ENCODE peak calls at places on chromosomes 6 and 20, in eight cellular contexts. One of them, this sample, is unnamed.

GRCh38 chr20:51562334-51563140 is 20.0 kb upstream of the NFATC2 start:
- DNase-seq in prostate gland: peak; percentile 68
- DNase-seq in CD4-positive, alpha-beta memory T cell: peak; percentile 34
- DNase-seq in colonic mucosa: peak; percentile 66
- DNase-seq in vagina: no peak
- DNase-seq in HT1080: peak; percentile 83
- DNase-seq in AG08395: peak; percentile 88
- DNase-seq in NCI-H1694 treated with DMSO at 0.1 percent for 48 hours: no peak
- DNase-seq in this sample: peak; percentile 95

GRCh38 chr6:117483004-117483644 is 650 bp downstream of the DCBLD1 start:
- DNase-seq in CD4-positive, alpha-beta memory T cell: no peak
- DNase-seq in vagina: no peak
- DNase-seq in AG08395: peak; percentile 63
- DNase-seq in colonic mucosa: peak; percentile 68
- DNase-seq in HT1080: peak; percentile 54
- DNase-seq in NCI-H1694 treated with DMSO at 0.1 percent for 48 hours: peak; percentile 69
- DNase-seq in prostate gland: peak; percentile 33
- DNase-seq in this sample: no peak

GRCh38 chr6:12637960-12638641 is 78.5 kb upstream of the PHACTR1 start:
- DNase-seq in colonic mucosa: peak; percentile 34
- DNase-seq in HT1080: peak; percentile 88
- DNase-seq in CD4-positive, alpha-beta memory T cell: no peak
- DNase-seq in NCI-H1694 treated with DMSO at 0.1 percent for 48 hours: no peak
- DNase-seq in prostate gland: peak; percentile 11
- DNase-seq in vagina: no peak
- DNase-seq in AG08395: peak; percentile 67
- DNase-seq in this sample: peak; percentile 24

GRCh38 chr6:2502998-2503674 is 247.6 kb downstream of the MYLK4 start:
- DNase-seq in vagina: no peak
- DNase-seq in colonic mucosa: no peak
- DNase-seq in CD4-positive, alpha-beta memory T cell: no peak
- DNase-seq in prostate gland: no peak
- DNase-seq in AG08395: no peak
- DNase-seq in NCI-H1694 treated with DMSO at 0.1 percent for 48 hours: no peak
- DNase-seq in HT1080: no peak
- DNase-seq in this sample: no peak

GRCh38 chr6:149499066-149499465 is 14.3 kb upstream of the ZC3H12D start:
- DNase-seq in colonic mucosa: peak; percentile 45
- DNase-seq in CD4-positive, alpha-beta memory T cell: no peak
- DNase-seq in vagina: no peak
- DNase-seq in AG08395: peak; percentile 15
- DNase-seq in prostate gland: no peak
- DNase-seq in HT1080: peak; percentile 73
- DNase-seq in NCI-H1694 treated with DMSO at 0.1 percent for 48 hours: no peak
- DNase-seq in this sample: peak; percentile 17

GRCh38 chr6:142416179-142416578 is 114.4 kb downstream of the ADGRG6 start:
- DNase-seq in vagina: no peak
- DNase-seq in AG08395: peak; percentile 86
- DNase-seq in NCI-H1694 treated with DMSO at 0.1 percent for 48 hours: no peak
- DNase-seq in CD4-positive, alpha-beta memory T cell: no peak
- DNase-seq in colonic mucosa: no peak
- DNase-seq in HT1080: peak; percentile 97
- DNase-seq in prostate gland: no peak
- DNase-seq in this sample: peak; percentile 96

GRCh38 chr20:3307078-3307477 is 68.1 kb upstream of the SLC4A11 start:
- DNase-seq in CD4-positive, alpha-beta memory T cell: no peak
- DNase-seq in colonic mucosa: no peak
- DNase-seq in HT1080: no peak
- DNase-seq in vagina: no peak
- DNase-seq in prostate gland: no peak
- DNase-seq in AG08395: no peak
- DNase-seq in NCI-H1694 treated with DMSO at 0.1 percent for 48 hours: no peak
- DNase-seq in this sample: no peak

GRCh38 chr20:32538526-32538918 is 46.6 kb downstream of the NOL4L start:
- DNase-seq in vagina: no peak
- DNase-seq in CD4-positive, alpha-beta memory T cell: peak; percentile 40
- DNase-seq in NCI-H1694 treated with DMSO at 0.1 percent for 48 hours: no peak
- DNase-seq in prostate gland: no peak
- DNase-seq in HT1080: no peak
- DNase-seq in colonic mucosa: no peak
- DNase-seq in AG08395: no peak
- DNase-seq in this sample: no peak

GRCh38 chr6:54579011-54579410 is 267.6 kb upstream of the FAM83B start:
- DNase-seq in AG08395: no peak
- DNase-seq in NCI-H1694 treated with DMSO at 0.1 percent for 48 hours: no peak
- DNase-seq in HT1080: no peak
- DNase-seq in CD4-positive, alpha-beta memory T cell: no peak
- DNase-seq in vagina: no peak
- DNase-seq in colonic mucosa: no peak
- DNase-seq in prostate gland: no peak
- DNase-seq in this sample: no peak

GRCh38 chr6:109772961-109773431 is 81.9 kb downstream of the FIG4 start:
- DNase-seq in colonic mucosa: no peak
- DNase-seq in prostate gland: no peak
- DNase-seq in HT1080: no peak
- DNase-seq in CD4-positive, alpha-beta memory T cell: no peak
- DNase-seq in AG08395: peak; percentile 22
- DNase-seq in NCI-H1694 treated with DMSO at 0.1 percent for 48 hours: no peak
- DNase-seq in vagina: no peak
- DNase-seq in this sample: no peak

GRCh38 chr6:1558388-1558787 is 51.3 kb upstream of the FOXC1 start:
- DNase-seq in colonic mucosa: no peak
- DNase-seq in CD4-positive, alpha-beta memory T cell: no peak
- DNase-seq in AG08395: no peak
- DNase-seq in NCI-H1694 treated with DMSO at 0.1 percent for 48 hours: no peak
- DNase-seq in vagina: no peak
- DNase-seq in prostate gland: no peak
- DNase-seq in HT1080: peak; percentile 26
- DNase-seq in this sample: no peak

GRCh38 chr6:167152858-167153257 is 4.9 kb downstream of the GPR31 start:
- DNase-seq in colonic mucosa: no peak
- DNase-seq in prostate gland: no peak
- DNase-seq in AG08395: no peak
- DNase-seq in vagina: no peak
- DNase-seq in NCI-H1694 treated with DMSO at 0.1 percent for 48 hours: no peak
- DNase-seq in HT1080: no peak
- DNase-seq in CD4-positive, alpha-beta memory T cell: no peak
- DNase-seq in this sample: no peak

GRCh38 chr6:110188791-110189190 is 8.6 kb downstream of the CDC40 start:
- DNase-seq in colonic mucosa: no peak
- DNase-seq in vagina: no peak
- DNase-seq in CD4-positive, alpha-beta memory T cell: no peak
- DNase-seq in HT1080: no peak
- DNase-seq in AG08395: peak; percentile 9
- DNase-seq in prostate gland: no peak
- DNase-seq in NCI-H1694 treated with DMSO at 0.1 percent for 48 hours: no peak
- DNase-seq in this sample: no peak

GRCh38 chr6:127148511-127148910 is 30.0 kb downstream of the RSPO3 start:
- DNase-seq in prostate gland: no peak
- DNase-seq in HT1080: no peak
- DNase-seq in NCI-H1694 treated with DMSO at 0.1 percent for 48 hours: no peak
- DNase-seq in colonic mucosa: no peak
- DNase-seq in CD4-positive, alpha-beta memory T cell: no peak
- DNase-seq in vagina: no peak
- DNase-seq in AG08395: peak; percentile 6
- DNase-seq in this sample: no peak

GRCh38 chr20:60192351-60192750 is 234.1 kb downstream of the CDH26 start:
- DNase-seq in HT1080: no peak
- DNase-seq in colonic mucosa: no peak
- DNase-seq in prostate gland: no peak
- DNase-seq in vagina: no peak
- DNase-seq in CD4-positive, alpha-beta memory T cell: no peak
- DNase-seq in NCI-H1694 treated with DMSO at 0.1 percent for 48 hours: no peak
- DNase-seq in AG08395: no peak
- DNase-seq in this sample: peak; percentile 19

GRCh38 chr6:168183613-168183970 is 104.6 kb upstream of the FRMD1 start:
- DNase-seq in AG08395: no peak
- DNase-seq in HT1080: no peak
- DNase-seq in vagina: no peak
- DNase-seq in prostate gland: no peak
- DNase-seq in colonic mucosa: no peak
- DNase-seq in CD4-positive, alpha-beta memory T cell: no peak
- DNase-seq in NCI-H1694 treated with DMSO at 0.1 percent for 48 hours: no peak
- DNase-seq in this sample: no peak

GRCh38 chr6:49937017-49937416 is 26.9 kb downstream of the DEFB114 start:
- DNase-seq in CD4-positive, alpha-beta memory T cell: no peak
- DNase-seq in HT1080: no peak
- DNase-seq in vagina: no peak
- DNase-seq in NCI-H1694 treated with DMSO at 0.1 percent for 48 hours: no peak
- DNase-seq in prostate gland: no peak
- DNase-seq in colonic mucosa: no peak
- DNase-seq in AG08395: no peak
- DNase-seq in this sample: no peak

GRCh38 chr6:24495516-24495847 is 713 bp downstream of the ALDH5A1 start:
- DNase-seq in NCI-H1694 treated with DMSO at 0.1 percent for 48 hours: peak; percentile 24
- DNase-seq in colonic mucosa: peak; percentile 75
- DNase-seq in AG08395: no peak
- DNase-seq in vagina: no peak
- DNase-seq in HT1080: no peak
- DNase-seq in CD4-positive, alpha-beta memory T cell: no peak
- DNase-seq in prostate gland: peak; percentile 50
- DNase-seq in this sample: peak; percentile 6

GRCh38 chr20:23048283-23049200 is 930 bp downstream of the THBD start:
- DNase-seq in prostate gland: peak; percentile 17
- DNase-seq in AG08395: peak; percentile 31
- DNase-seq in vagina: no peak
- DNase-seq in colonic mucosa: peak; percentile 32
- DNase-seq in NCI-H1694 treated with DMSO at 0.1 percent for 48 hours: no peak
- DNase-seq in HT1080: no peak
- DNase-seq in CD4-positive, alpha-beta memory T cell: peak; percentile 9
- DNase-seq in this sample: no peak

GRCh38 chr6:137701942-137702341 is 165.1 kb upstream of the TNFAIP3 start:
- DNase-seq in prostate gland: no peak
- DNase-seq in NCI-H1694 treated with DMSO at 0.1 percent for 48 hours: no peak
- DNase-seq in vagina: no peak
- DNase-seq in colonic mucosa: no peak
- DNase-seq in HT1080: no peak
- DNase-seq in CD4-positive, alpha-beta memory T cell: no peak
- DNase-seq in AG08395: no peak
- DNase-seq in this sample: no peak

GRCh38 chr6:165632194-165632593 is 30.8 kb downstream of the PDE10A start:
- DNase-seq in CD4-positive, alpha-beta memory T cell: no peak
- DNase-seq in NCI-H1694 treated with DMSO at 0.1 percent for 48 hours: no peak
- DNase-seq in vagina: no peak
- DNase-seq in prostate gland: no peak
- DNase-seq in AG08395: no peak
- DNase-seq in colonic mucosa: no peak
- DNase-seq in HT1080: peak; percentile 89
- DNase-seq in this sample: no peak

GRCh38 chr6:141103246-141103645 is 1029.5 kb upstream of the GJE1 start:
- DNase-seq in NCI-H1694 treated with DMSO at 0.1 percent for 48 hours: no peak
- DNase-seq in vagina: no peak
- DNase-seq in CD4-positive, alpha-beta memory T cell: no peak
- DNase-seq in prostate gland: no peak
- DNase-seq in colonic mucosa: no peak
- DNase-seq in AG08395: peak; percentile 36
- DNase-seq in HT1080: peak; percentile 76
- DNase-seq in this sample: peak; percentile 61

GRCh38 chr6:37979392-37980221 is 160.1 kb downstream of the ZFAND3 start:
- DNase-seq in HT1080: no peak
- DNase-seq in CD4-positive, alpha-beta memory T cell: no peak
- DNase-seq in AG08395: no peak
- DNase-seq in colonic mucosa: no peak
- DNase-seq in vagina: no peak
- DNase-seq in NCI-H1694 treated with DMSO at 0.1 percent for 48 hours: no peak
- DNase-seq in prostate gland: peak; percentile 11
- DNase-seq in this sample: no peak

GRCh38 chr6:137218473-137218916 is 690 bp downstream of the IFNGR1 start:
- DNase-seq in NCI-H1694 treated with DMSO at 0.1 percent for 48 hours: no peak
- DNase-seq in prostate gland: peak; percentile 15
- DNase-seq in colonic mucosa: peak; percentile 57
- DNase-seq in HT1080: peak; percentile 26
- DNase-seq in CD4-positive, alpha-beta memory T cell: peak; percentile 57
- DNase-seq in vagina: no peak
- DNase-seq in AG08395: peak; percentile 56
- DNase-seq in this sample: no peak

GRCh38 chr6:134447423-134447822 is 129.5 kb upstream of the SGK1 start:
- DNase-seq in colonic mucosa: no peak
- DNase-seq in AG08395: no peak
- DNase-seq in CD4-positive, alpha-beta memory T cell: no peak
- DNase-seq in vagina: no peak
- DNase-seq in HT1080: no peak
- DNase-seq in prostate gland: peak; percentile 69
- DNase-seq in NCI-H1694 treated with DMSO at 0.1 percent for 48 hours: no peak
- DNase-seq in this sample: no peak

GRCh38 chr6:28634758-28635546 is 109.3 kb downstream of the GPX5 start:
- DNase-seq in prostate gland: no peak
- DNase-seq in vagina: no peak
- DNase-seq in HT1080: peak; percentile 6
- DNase-seq in CD4-positive, alpha-beta memory T cell: no peak
- DNase-seq in NCI-H1694 treated with DMSO at 0.1 percent for 48 hours: peak; percentile 48
- DNase-seq in AG08395: peak; percentile 11
- DNase-seq in colonic mucosa: peak; percentile 24
- DNase-seq in this sample: no peak

GRCh38 chr20:24098886-24099285 is 110.3 kb upstream of the GGTLC1 start:
- DNase-seq in NCI-H1694 treated with DMSO at 0.1 percent for 48 hours: no peak
- DNase-seq in CD4-positive, alpha-beta memory T cell: no peak
- DNase-seq in vagina: no peak
- DNase-seq in colonic mucosa: no peak
- DNase-seq in AG08395: peak; percentile 16
- DNase-seq in HT1080: no peak
- DNase-seq in prostate gland: no peak
- DNase-seq in this sample: peak; percentile 48

GRCh38 chr20:12207875-12208274 is 290.2 kb downstream of the BTBD3 start:
- DNase-seq in prostate gland: no peak
- DNase-seq in colonic mucosa: peak; percentile 36
- DNase-seq in AG08395: peak; percentile 46
- DNase-seq in CD4-positive, alpha-beta memory T cell: no peak
- DNase-seq in vagina: no peak
- DNase-seq in HT1080: peak; percentile 44
- DNase-seq in NCI-H1694 treated with DMSO at 0.1 percent for 48 hours: no peak
- DNase-seq in this sample: peak; percentile 8

GRCh38 chr6:156779206-156780116 is 2.3 kb downstream of the ARID1B start:
- DNase-seq in AG08395: peak; percentile 17
- DNase-seq in colonic mucosa: peak; percentile 54
- DNase-seq in prostate gland: peak; percentile 30
- DNase-seq in NCI-H1694 treated with DMSO at 0.1 percent for 48 hours: peak; percentile 4
- DNase-seq in CD4-positive, alpha-beta memory T cell: peak; percentile 59
- DNase-seq in HT1080: no peak
- DNase-seq in vagina: no peak
- DNase-seq in this sample: no peak

GRCh38 chr20:22312744-22313346 is 271.5 kb downstream of the FOXA2 start:
- DNase-seq in CD4-positive, alpha-beta memory T cell: no peak
- DNase-seq in NCI-H1694 treated with DMSO at 0.1 percent for 48 hours: no peak
- DNase-seq in vagina: no peak
- DNase-seq in HT1080: peak; percentile 36
- DNase-seq in prostate gland: peak; percentile 11
- DNase-seq in AG08395: peak; percentile 48
- DNase-seq in colonic mucosa: peak; percentile 24
- DNase-seq in this sample: peak; percentile 33

GRCh38 chr20:45052698-45053440 is 48.1 kb downstream of the KCNS1 start:
- DNase-seq in colonic mucosa: no peak
- DNase-seq in AG08395: peak; percentile 85
- DNase-seq in NCI-H1694 treated with DMSO at 0.1 percent for 48 hours: no peak
- DNase-seq in CD4-positive, alpha-beta memory T cell: peak; percentile 34
- DNase-seq in prostate gland: no peak
- DNase-seq in HT1080: peak; percentile 77
- DNase-seq in vagina: no peak
- DNase-seq in this sample: peak; percentile 66

GRCh38 chr6:10202111-10202510 is 212.8 kb downstream of the TFAP2A start:
- DNase-seq in prostate gland: no peak
- DNase-seq in CD4-positive, alpha-beta memory T cell: no peak
- DNase-seq in colonic mucosa: no peak
- DNase-seq in AG08395: no peak
- DNase-seq in HT1080: no peak
- DNase-seq in vagina: no peak
- DNase-seq in NCI-H1694 treated with DMSO at 0.1 percent for 48 hours: no peak
- DNase-seq in this sample: no peak

GRCh38 chr6:25366785-25367657 is 87.8 kb downstream of the CARMIL1 start:
- DNase-seq in prostate gland: no peak
- DNase-seq in AG08395: no peak
- DNase-seq in CD4-positive, alpha-beta memory T cell: peak; percentile 46
- DNase-seq in HT1080: no peak
- DNase-seq in NCI-H1694 treated with DMSO at 0.1 percent for 48 hours: no peak
- DNase-seq in colonic mucosa: no peak
- DNase-seq in vagina: no peak
- DNase-seq in this sample: no peak

GRCh38 chr6:126716826-126717514 is 377.1 kb downstream of the CENPW start:
- DNase-seq in NCI-H1694 treated with DMSO at 0.1 percent for 48 hours: no peak
- DNase-seq in prostate gland: no peak
- DNase-seq in CD4-positive, alpha-beta memory T cell: no peak
- DNase-seq in vagina: no peak
- DNase-seq in HT1080: peak; percentile 55
- DNase-seq in AG08395: no peak
- DNase-seq in colonic mucosa: no peak
- DNase-seq in this sample: no peak